ENCODE peak calls at places on chromosome 12, in four cellular contexts. A, M, Q and C are unnamed samples.

GRCh38 chr12:121532503-121533390 is 48.1 kb downstream of the KDM2B start:
- DNase-seq in Q (no peak), A (no peak), M (no peak), C (peak; percentile 83)

GRCh38 chr12:128819293-128820144 is 4.2 kb downstream of the SLC15A4 start:
- DNase-seq in Q (no peak), A (no peak), M (peak; percentile 21), C (no peak)

GRCh38 chr12:24039113-24039525 is 89.6 kb upstream of the SOX5 start:
- DNase-seq in Q (no peak), A (no peak), M (no peak), C (peak; percentile 43)

GRCh38 chr12:32755654-32756475 is at the start of gene YARS2:
- DNase-seq in Q (peak; percentile 87), A (peak; percentile 97), M (peak; percentile 97), C (peak; percentile 99)

GRCh38 chr12:94792690-94793089 is 142.3 kb upstream of the TMCC3 start:
- DNase-seq in Q (no peak), M (no peak), A (no peak), C (no peak)

GRCh38 chr12:94585624-94586023 is 64.7 kb downstream of the TMCC3 start:
- DNase-seq in Q (no peak), A (peak; percentile 77), M (no peak), C (no peak)

GRCh38 chr12:117441751-117442150 is 80.3 kb upstream of the NOS1 start:
- DNase-seq in A (no peak), Q (no peak), M (no peak), C (peak; percentile 80)

GRCh38 chr12:120588948-120589930 is 8.0 kb upstream of the POP5 start:
- DNase-seq in A (no peak), Q (no peak), M (no peak), C (no peak)

DNA sequence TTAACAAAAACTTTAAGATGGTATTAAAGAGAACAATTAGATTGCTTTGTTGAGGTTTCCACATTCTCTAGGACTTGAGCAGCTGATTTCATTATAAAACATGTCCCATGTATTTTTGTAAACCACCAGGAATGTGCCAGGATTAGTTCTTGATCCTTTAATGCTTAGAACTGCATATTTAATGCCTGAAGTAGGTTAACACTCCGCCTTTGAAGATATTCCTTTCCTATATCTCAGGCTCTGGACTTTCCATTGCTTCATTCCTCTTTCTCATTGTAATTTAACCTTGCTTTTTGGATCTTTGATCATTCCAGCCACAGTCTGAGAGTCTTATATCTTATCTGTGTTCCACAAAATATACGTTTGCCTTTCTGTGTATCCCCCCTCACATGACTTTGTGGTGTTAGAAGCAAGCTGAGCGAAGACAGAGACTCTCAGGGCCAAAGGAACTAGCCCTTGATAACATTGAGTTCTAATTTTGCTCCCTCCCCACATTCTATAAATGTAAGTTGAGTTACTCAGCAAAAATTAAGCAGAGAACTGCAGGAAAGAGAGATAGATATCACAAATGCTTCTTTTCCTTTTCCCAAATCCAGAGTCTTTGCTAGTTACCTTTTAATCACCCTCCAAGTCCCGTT is 2.3 kb upstream of the CLEC1B start:
- DNase-seq in M (no peak), Q (no peak), A (no peak), C (no peak)
- H3K4me3 ChIP-seq in M (no peak overlapping the region), Q (no peak overlapping the region), A (no peak overlapping the region), C (no peak overlapping the region)

GRCh38 chr12:53505086-53505485 is 2.2 kb downstream of the NPFF start:
- DNase-seq in A (no peak), Q (no peak), M (no peak), C (peak; percentile 74)

GRCh38 chr12:53502331-53502730 is 1.2 kb downstream of the TARBP2 start:
- DNase-seq in A (no peak), Q (no peak), M (no peak), C (no peak)

GRCh38 chr12:53505555-53506449 is 1.5 kb downstream of the NPFF start:
- DNase-seq in M (no peak), A (no peak), Q (no peak), C (no peak)

GRCh38 chr12:53502983-53503728 is 2.1 kb downstream of the TARBP2 start:
- DNase-seq in M (no peak), A (no peak), Q (no peak), C (no peak)

DNA sequence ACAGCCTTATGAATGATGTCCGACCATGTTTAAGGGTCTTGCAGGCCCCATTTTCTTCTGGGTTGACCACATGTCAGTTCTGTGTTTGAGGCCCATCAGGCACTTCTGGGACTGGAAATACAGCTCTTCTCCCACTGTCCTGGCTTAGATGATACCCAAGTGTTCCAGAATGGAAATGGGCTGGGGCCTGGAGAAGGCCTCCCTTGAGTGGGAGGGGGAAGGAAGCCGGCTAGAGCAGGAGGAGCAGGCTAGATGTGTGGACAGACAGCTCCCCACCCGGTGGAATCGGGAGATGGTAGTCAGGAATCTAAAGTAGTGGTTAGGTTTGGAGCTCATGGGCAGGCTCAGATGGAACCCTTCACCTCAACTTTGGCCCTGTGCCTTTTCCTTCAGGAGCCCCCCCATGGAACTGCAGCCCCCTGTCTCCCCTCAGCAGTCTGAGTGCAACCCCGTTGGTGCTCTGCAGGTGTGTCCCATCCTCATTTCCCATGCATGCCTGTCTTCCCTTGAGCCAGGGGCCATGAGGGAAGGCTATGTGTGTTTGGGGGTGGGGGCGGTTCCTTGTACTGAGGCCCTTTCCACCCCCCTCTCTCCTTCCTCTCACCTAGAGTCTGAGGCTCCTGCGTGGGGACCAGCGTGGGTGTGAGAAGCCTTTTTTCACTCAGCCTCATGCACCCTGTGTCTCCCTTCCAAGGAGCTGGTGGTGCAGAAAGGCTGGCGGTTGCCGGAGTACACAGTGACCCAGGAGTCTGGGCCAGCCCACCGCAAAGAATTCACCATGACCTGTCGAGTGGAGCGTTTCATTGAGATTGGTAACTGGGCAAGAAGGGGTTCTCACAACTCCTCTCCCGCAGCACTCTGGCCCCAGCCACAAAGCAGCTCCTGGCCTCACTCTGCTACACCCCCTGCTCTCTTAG is 3.0 kb downstream of the NPFF start:
- DNase-seq in M (no peak), Q (no peak), A (no peak), C (no peak)
- TF ChIP-seq CTCF in M (no peak), Q (no peak), A (no peak), C (no peak)

GRCh38 chr12:131905640-131906091 is 11.2 kb downstream of the ULK1 start:
- DNase-seq in A (no peak), Q (no peak), M (no peak), C (no peak)

GRCh38 chr12:131908716-131909595 is 14.5 kb downstream of the ULK1 start:
- DNase-seq in Q (no peak), A (no peak), M (no peak), C (no peak)

GRCh38 chr12:131909596-131910219 is 15.3 kb downstream of the ULK1 start:
- DNase-seq in M (no peak), A (no peak), Q (no peak), C (no peak)

GRCh38 chr12:131908082-131908715 is 13.8 kb downstream of the ULK1 start:
- DNase-seq in Q (no peak), M (no peak), A (no peak), C (no peak)

GRCh38 chr12:131907379-131908081 is 13.1 kb downstream of the ULK1 start:
- DNase-seq in A (no peak), M (no peak), Q (no peak), C (no peak)
- H3K4me3 ChIP-seq in A (no peak overlapping the region), M (no peak overlapping the region), Q (no peak overlapping the region), C (no peak overlapping the region)

GRCh38 chr12:57984629-57985151 is 43.3 kb downstream of the ATP23 start:
- DNase-seq in Q (no peak), A (no peak), M (no peak), C (no peak)

GRCh38 chr12:57985685-57986084 is 44.3 kb downstream of the ATP23 start:
- DNase-seq in Q (no peak), M (no peak), A (no peak), C (no peak)

GRCh38 chr12:57983858-57984505 is 42.6 kb downstream of the ATP23 start:
- DNase-seq in M (no peak), Q (no peak), A (no peak), C (no peak)

GRCh38 chr12:57983150-57983857 is 41.9 kb downstream of the ATP23 start:
- DNase-seq in Q (no peak), M (no peak), A (peak; percentile 26), C (peak; percentile 63)
- TF ChIP-seq CTCF in Q (peak; percentile 39), M (no peak), A (peak; percentile 57), C (peak; percentile 86)